ENCODE peak calls at places on chromosomes 3 and 15, in ten cellular contexts. C is upper lobe of right lung, A is endodermal cell, P is mucosa of descending colon, E is A549, X is ovary, D is psoas muscle, M is hepatocyte, T is right atrium auricular region, R is transverse colon. O is an unnamed sample. For H3K4me1, the result is how much of the 10 kb centered on the place peaks cover.

GRCh38 chr3:146953523-146954125 is 348.5 kb upstream of the PLSCR5 start:
- DNase-seq in C (no peak), A (peak), P (no peak), E (no peak), X (no peak), D (no peak), M (no peak), T (no peak), R (no peak), O (no peak)

GRCh38 chr3:45409369-45409768 is 21.0 kb downstream of the LARS2 start:
- DNase-seq in C (no peak), A (no peak), P (no peak), E (no peak), X (no peak), D (no peak), M (no peak), T (no peak), R (no peak), O (no peak)

GRCh38 chr3:177824190-177824786 is 627.0 kb upstream of the TBL1XR1 start:
- DNase-seq in C (peak), A (no peak), P (peak), E (peak), X (peak), D (peak), M (peak), T (peak), R (peak), O (peak)

GRCh38 chr3:132555316-132556035 is 41.6 kb upstream of the ACKR4 start:
- DNase-seq in C (no peak), A (no peak), P (no peak), E (no peak), X (no peak), D (no peak), M (no peak), T (no peak), R (no peak), O (no peak)

GRCh38 chr3:71930056-71930991 is 145.4 kb upstream of the PROK2 start:
- DNase-seq in C (no peak), A (peak), P (no peak), E (peak), X (peak), D (no peak), M (peak), T (no peak), R (no peak), O (no peak)

GRCh38 chr15:28975766-28976179 is 90.0 kb downstream of the APBA2 start:
- DNase-seq in C (no peak), A (peak), P (no peak), E (peak), X (no peak), D (no peak), M (peak), T (peak), R (peak), O (peak)

GRCh38 chr3:62727576-62727975 is 147.6 kb downstream of the CADPS start:
- DNase-seq in C (no peak), A (no peak), P (no peak), E (no peak), X (no peak), D (no peak), M (no peak), T (no peak), R (no peak), O (no peak)

GRCh38 chr3:45002680-45003079 is 23.4 kb upstream of the CLEC3B start:
- DNase-seq in C (no peak), A (no peak), P (no peak), E (no peak), X (no peak), D (no peak), M (no peak), T (no peak), R (no peak), O (no peak)

GRCh38 chr3:143311096-143311495 is 191.5 kb downstream of the CHST2 start:
- DNase-seq in C (no peak), A (no peak), P (no peak), E (no peak), X (no peak), D (no peak), M (no peak), T (no peak), R (no peak), O (no peak)

GRCh38 chr15:28086175-28086703 is 12.9 kb downstream of the OCA2 start:
- DNase-seq in C (no peak), A (peak), P (no peak), E (peak), X (no peak), D (no peak), M (peak), T (peak), R (peak), O (peak)

GRCh38 chr3:129621626-129622417 is 15.3 kb upstream of the PLXND1 start:
- DNase-seq in C (no peak), A (peak), P (peak), E (no peak), X (peak), D (peak), M (no peak), T (no peak), R (no peak), O (no peak)

GRCh38 chr15:68599560-68600071 is 20.8 kb downstream of the CORO2B start:
- DNase-seq in C (no peak), A (peak), P (no peak), E (no peak), X (peak), D (peak), M (peak), T (no peak), R (no peak), O (peak)

GRCh38 chr3:184347321-184348056 is 10.1 kb downstream of the FAM131A start:
- DNase-seq in C (no peak), A (no peak), P (no peak), E (no peak), X (no peak), D (no peak), M (no peak), T (no peak), R (no peak), O (no peak)

GRCh38 chr3:183377307-183377959 is 51.0 kb downstream of the MCF2L2 start:
- DNase-seq in C (no peak), A (no peak), P (no peak), E (no peak), X (no peak), D (no peak), M (no peak), T (no peak), R (no peak), O (no peak)

GRCh38 chr15:94526071-94526689 is 294.8 kb downstream of the MCTP2 start:
- DNase-seq in C (no peak), A (peak), P (no peak), E (peak), X (no peak), D (no peak), M (no peak), T (no peak), R (no peak), O (no peak)
- TF ChIP-seq CTCF in C (peak), A (peak), P (no peak), E (no peak), X (no peak), D (no peak), M (peak), T (peak), R (peak), O (no peak)

DNA sequence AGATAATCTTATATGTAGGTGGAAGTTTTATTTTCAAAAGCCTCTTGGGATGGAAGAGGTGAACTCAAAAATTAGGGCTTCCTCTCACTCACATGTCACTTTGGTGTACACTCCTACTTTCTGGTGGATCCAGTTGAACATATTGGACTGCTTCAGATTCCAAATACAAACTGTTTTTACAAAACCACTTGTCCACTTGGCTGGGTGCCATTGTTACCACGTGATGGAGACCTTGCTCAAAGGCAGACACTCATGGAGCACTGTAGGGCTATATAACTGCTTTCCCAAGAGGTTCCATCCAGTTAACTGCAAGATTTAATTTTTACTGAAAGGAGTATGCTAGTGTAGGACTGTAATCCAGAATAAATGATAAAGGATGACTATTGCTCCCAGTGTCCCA is 307.0 kb downstream of the EPHA6 start:
- DNase-seq in C (no peak), A (no peak), P (no peak), E (no peak), X (no peak), D (no peak), M (no peak), T (no peak), R (no peak), O (no peak)
- H3K4me1 ChIP-seq in C (under half), A (under half), P (under half), E (under half), X (under half), D (under half), M (under half), T (under half), R (under half), O (under half)

GRCh38 chr3:24623657-24624056 is 129.0 kb upstream of the THRB start:
- DNase-seq in C (no peak), A (no peak), P (no peak), E (no peak), X (no peak), D (no peak), M (no peak), T (no peak), R (no peak), O (no peak)
- TF ChIP-seq CTCF in C (no peak), A (no peak), P (no peak), E (no peak), X (no peak), D (no peak), M (no peak), T (no peak), R (no peak), O (no peak)

GRCh38 chr3:152388631-152389030 is 119.9 kb downstream of the MBNL1 start:
- DNase-seq in C (no peak), A (no peak), P (no peak), E (no peak), X (no peak), D (no peak), M (no peak), T (no peak), R (no peak), O (no peak)
- H3K4me1 ChIP-seq in C (half or more), A (under half), P (under half), E (half or more), X (under half), D (half or more), M (under half), T (under half), R (under half), O (under half)

GRCh38 chr3:58621086-58621830 is 44.1 kb upstream of the FAM107A start:
- DNase-seq in C (no peak), A (no peak), P (no peak), E (no peak), X (no peak), D (no peak), M (no peak), T (no peak), R (no peak), O (no peak)
- TF ChIP-seq CTCF in C (no peak), A (no peak), P (no peak), E (no peak), X (no peak), D (no peak), M (no peak), T (no peak), R (no peak), O (no peak)

GRCh38 chr3:50610992-50611463 is 546 bp downstream of the CISH start:
- DNase-seq in C (no peak), A (no peak), P (no peak), E (no peak), X (no peak), D (no peak), M (no peak), T (no peak), R (no peak), O (no peak)
- H3K4me1 ChIP-seq in C (half or more), A (under half), P (under half), E (under half), X (under half), D (half or more), M (under half), T (under half), R (under half), O (under half)

GRCh38 chr3:14430706-14431470 is 28.5 kb downstream of the SLC6A6 start:
- DNase-seq in C (no peak), A (no peak), P (no peak), E (no peak), X (no peak), D (no peak), M (no peak), T (no peak), R (no peak), O (no peak)

GRCh38 chr3:14431928-14432834 is 29.8 kb downstream of the SLC6A6 start:
- DNase-seq in C (peak), A (peak), P (peak), E (peak), X (no peak), D (peak), M (peak), T (peak), R (peak), O (peak)

GRCh38 chr3:14429689-14430452 is 27.5 kb downstream of the SLC6A6 start:
- DNase-seq in C (no peak), A (no peak), P (peak), E (no peak), X (no peak), D (no peak), M (no peak), T (no peak), R (no peak), O (no peak)

GRCh38 chr3:14432996-14433572 is 30.7 kb downstream of the SLC6A6 start:
- DNase-seq in C (peak), A (no peak), P (peak), E (no peak), X (no peak), D (no peak), M (no peak), T (no peak), R (peak), O (no peak)

DNA sequence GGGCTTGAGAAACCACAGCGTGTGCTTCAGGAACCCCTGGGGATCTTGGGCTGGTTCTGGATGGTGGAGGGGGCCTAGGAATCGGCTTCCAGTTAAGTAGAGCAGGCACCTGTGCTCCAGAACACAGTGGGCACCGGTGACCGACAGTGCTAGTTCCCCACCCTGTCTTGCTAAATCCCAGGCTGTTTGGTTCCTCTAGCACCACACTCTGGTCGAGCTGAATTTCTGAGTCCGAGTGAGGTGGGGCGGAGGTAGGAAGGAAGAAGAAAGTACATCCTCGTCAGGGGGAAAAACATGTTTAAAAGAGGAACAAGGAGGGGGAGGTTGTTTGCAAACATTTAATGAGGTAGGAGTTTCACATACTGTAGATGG is 29.1 kb downstream of the SLC6A6 start:
- DNase-seq in C (no peak), A (peak), P (peak), E (no peak), X (no peak), D (no peak), M (no peak), T (no peak), R (peak), O (no peak)
- TF ChIP-seq CTCF in C (no peak), A (peak), P (no peak), E (no peak), X (no peak), D (no peak), M (no peak), T (no peak), R (no peak), O (no peak)

DNA sequence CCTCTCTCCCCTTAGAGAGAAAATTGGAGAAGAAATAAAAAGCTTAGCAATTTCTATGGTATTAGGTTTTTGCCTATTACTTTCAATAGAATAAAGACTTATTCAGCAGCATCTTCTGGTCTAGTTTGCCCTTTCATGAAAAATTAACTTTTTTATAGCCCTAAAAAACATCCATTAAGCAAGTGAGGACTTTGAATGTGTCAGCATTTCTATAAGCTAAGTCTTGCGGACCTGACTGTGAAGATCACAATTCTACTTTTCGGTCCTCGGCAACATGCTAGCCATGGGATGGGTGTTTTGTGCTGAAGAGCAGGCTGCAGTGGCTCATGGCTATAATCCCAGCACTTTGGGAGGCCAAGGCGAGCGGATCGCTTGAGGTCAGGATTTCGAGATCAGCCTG is 39.3 kb downstream of the MB21D2 start:
- DNase-seq in C (no peak), A (no peak), P (no peak), E (no peak), X (no peak), D (no peak), M (no peak), T (no peak), R (no peak), O (no peak)
- H3K4me1 ChIP-seq in C (under half), A (under half), P (under half), E (under half), X (under half), D (under half), M (under half), T (under half), R (under half), O (under half)